ENCODE peak calls at places on chromosomes 4 and X, in five cellular contexts. One of them, this sample, is unnamed.

GRCh38 chr4:183602444-183603102 is 56.4 kb downstream of the RWDD4 start:
- DNase-seq in K562: peak
- DNase-seq in SK-N-SH: no peak
- DNase-seq in GM12878: no peak
- DNase-seq in HepG2: no peak
- DNase-seq in this sample: peak

GRCh38 chr4:56468097-56468422 is 643 bp downstream of the SRP72 start:
- DNase-seq in K562: peak
- DNase-seq in SK-N-SH: peak
- DNase-seq in GM12878: peak
- DNase-seq in HepG2: peak
- DNase-seq in this sample: peak

GRCh38 chrX:45771114-45771513 is 570.4 kb upstream of the DIPK2B start:
- DNase-seq in K562: peak
- DNase-seq in SK-N-SH: no peak
- DNase-seq in GM12878: no peak
- DNase-seq in HepG2: peak
- DNase-seq in this sample: peak

GRCh38 chr4:107279729-107280128 is 243.6 kb upstream of the DKK2 start:
- DNase-seq in K562: no peak
- DNase-seq in SK-N-SH: no peak
- DNase-seq in GM12878: no peak
- DNase-seq in HepG2: peak
- DNase-seq in this sample: peak

GRCh38 chr4:146165840-146166239 is 9.7 kb upstream of the LSM6 start:
- DNase-seq in K562: no peak
- DNase-seq in SK-N-SH: no peak
- DNase-seq in GM12878: no peak
- DNase-seq in HepG2: no peak
- DNase-seq in this sample: peak

GRCh38 chr4:145207934-145208333 is 27.5 kb upstream of the OTUD4 start:
- DNase-seq in K562: no peak
- DNase-seq in SK-N-SH: no peak
- DNase-seq in GM12878: no peak
- DNase-seq in HepG2: no peak
- DNase-seq in this sample: no peak

GRCh38 chrX:12814434-12814833 is 23.2 kb downstream of the PRPS2 start:
- DNase-seq in K562: peak
- DNase-seq in SK-N-SH: peak
- DNase-seq in GM12878: peak
- DNase-seq in HepG2: peak
- DNase-seq in this sample: peak

GRCh38 chrX:24619647-24620046 is 27.5 kb downstream of the PCYT1B start:
- DNase-seq in K562: no peak
- DNase-seq in SK-N-SH: peak
- DNase-seq in GM12878: no peak
- DNase-seq in HepG2: peak
- DNase-seq in this sample: peak

GRCh38 chr4:44493924-44494323 is 45.3 kb upstream of the KCTD8 start:
- DNase-seq in K562: peak
- DNase-seq in SK-N-SH: peak
- DNase-seq in GM12878: no peak
- DNase-seq in HepG2: peak
- DNase-seq in this sample: no peak

GRCh38 chr4:38565271-38566199 is 98.5 kb upstream of the KLF3 start:
- DNase-seq in K562: peak
- DNase-seq in SK-N-SH: no peak
- DNase-seq in GM12878: no peak
- DNase-seq in HepG2: no peak
- DNase-seq in this sample: peak

GRCh38 chrX:97685753-97686152 is 802.0 kb downstream of the RPA4 start:
- DNase-seq in K562: peak
- DNase-seq in SK-N-SH: peak
- DNase-seq in GM12878: no peak
- DNase-seq in HepG2: peak
- DNase-seq in this sample: peak

GRCh38 chr4:40194602-40195161 is 2.1 kb upstream of the RHOH start:
- DNase-seq in K562: peak
- DNase-seq in SK-N-SH: peak
- DNase-seq in GM12878: no peak
- DNase-seq in HepG2: peak
- DNase-seq in this sample: peak

GRCh38 chr4:40197879-40198689 is 1.3 kb downstream of the RHOH start:
- DNase-seq in K562: peak
- DNase-seq in SK-N-SH: no peak
- DNase-seq in GM12878: no peak
- DNase-seq in HepG2: no peak
- DNase-seq in this sample: no peak

GRCh38 chr4:40195182-40196177 is 1.4 kb upstream of the RHOH start:
- DNase-seq in K562: no peak
- DNase-seq in SK-N-SH: no peak
- DNase-seq in GM12878: no peak
- DNase-seq in HepG2: no peak
- DNase-seq in this sample: no peak

GRCh38 chr4:40196260-40196659 is 571 bp upstream of the RHOH start:
- DNase-seq in K562: no peak
- DNase-seq in SK-N-SH: no peak
- DNase-seq in GM12878: no peak
- DNase-seq in HepG2: no peak
- DNase-seq in this sample: no peak

DNA sequence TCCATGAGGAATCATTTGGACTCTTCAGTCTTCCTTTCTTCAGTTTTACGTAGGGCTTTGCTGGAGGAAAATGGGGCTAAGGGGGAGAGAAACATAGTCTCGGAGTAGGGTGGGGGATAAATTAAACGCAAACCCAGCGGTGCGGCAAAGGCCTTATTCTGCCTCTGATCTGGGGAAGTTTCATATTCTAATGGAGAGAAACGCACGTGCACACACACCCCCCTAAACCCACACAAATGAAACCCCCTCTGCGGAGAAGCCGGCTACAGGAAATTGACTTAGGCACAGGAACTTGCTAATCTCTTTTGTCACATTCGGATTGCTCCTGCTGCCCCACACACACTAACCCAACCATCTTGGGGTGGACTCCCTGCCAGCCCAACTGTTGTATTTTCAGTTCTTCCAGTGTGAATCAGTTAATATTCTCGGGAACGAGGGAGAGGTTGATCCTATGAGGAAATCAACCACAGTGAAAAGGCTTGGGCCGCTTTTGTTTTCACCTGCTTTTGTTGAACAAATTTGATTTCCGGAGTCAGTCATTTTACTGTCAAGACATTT is at the start of gene RHOH:
- DNase-seq in K562: peak
- DNase-seq in SK-N-SH: no peak
- DNase-seq in GM12878: no peak
- DNase-seq in HepG2: no peak
- DNase-seq in this sample: no peak
- TF ChIP-seq MXI1 in K562: no peak
- TF ChIP-seq MXI1 in SK-N-SH: no peak
- TF ChIP-seq MXI1 in GM12878: peak
- TF ChIP-seq MXI1 in HepG2: no peak
- TF ChIP-seq MXI1 in this sample: no peak

DNA sequence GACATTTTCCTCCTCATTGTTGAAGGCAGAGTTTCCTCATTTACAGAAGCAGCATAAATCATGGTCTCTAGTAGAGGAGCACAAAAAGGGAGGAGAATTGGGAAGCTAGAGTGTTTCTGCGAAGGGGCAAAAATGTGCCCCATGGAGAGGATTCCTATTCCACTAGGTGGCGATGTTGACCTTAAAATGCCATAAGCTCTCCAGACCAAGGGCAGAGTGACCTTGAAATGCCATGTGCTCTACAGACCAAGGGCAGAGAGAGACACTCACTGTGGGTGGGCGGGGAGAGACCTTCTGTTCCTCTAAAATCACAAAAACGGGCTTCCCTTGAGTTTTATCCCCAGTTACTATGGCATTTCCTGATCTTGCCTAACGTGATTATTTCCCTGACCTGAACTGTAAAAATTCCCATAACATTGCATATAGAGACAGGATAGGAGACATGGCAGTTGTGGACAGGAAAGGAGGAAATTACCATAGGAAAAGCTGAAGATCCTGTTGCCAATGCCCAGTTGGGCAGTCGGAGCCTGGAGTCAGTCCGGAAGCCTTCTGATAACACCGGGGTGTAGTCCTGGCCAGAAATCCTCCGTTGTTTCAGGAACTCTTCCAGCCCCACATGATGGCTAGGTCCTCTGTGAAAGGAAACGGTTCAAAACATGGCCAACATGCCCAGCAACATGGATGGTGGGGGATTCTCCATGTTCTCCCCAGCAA is 567.7 kb downstream of the MAGEB5 start:
- DNase-seq in K562: peak
- DNase-seq in SK-N-SH: peak
- DNase-seq in GM12878: no peak
- DNase-seq in HepG2: peak
- DNase-seq in this sample: peak
- TF ChIP-seq MXI1 in K562: no peak
- TF ChIP-seq MXI1 in SK-N-SH: peak
- TF ChIP-seq MXI1 in GM12878: no peak
- TF ChIP-seq MXI1 in HepG2: no peak
- TF ChIP-seq MXI1 in this sample: no peak

GRCh38 chr4:25442863-25443307 is 65.8 kb downstream of the ANAPC4 start:
- DNase-seq in K562: no peak
- DNase-seq in SK-N-SH: no peak
- DNase-seq in GM12878: no peak
- DNase-seq in HepG2: no peak
- DNase-seq in this sample: no peak

GRCh38 chr4:25439913-25440477 is 62.9 kb downstream of the ANAPC4 start:
- DNase-seq in K562: peak
- DNase-seq in SK-N-SH: peak
- DNase-seq in GM12878: peak
- DNase-seq in HepG2: peak
- DNase-seq in this sample: peak

GRCh38 chr4:25437951-25438350 is 60.9 kb downstream of the ANAPC4 start:
- DNase-seq in K562: no peak
- DNase-seq in SK-N-SH: no peak
- DNase-seq in GM12878: no peak
- DNase-seq in HepG2: no peak
- DNase-seq in this sample: no peak

GRCh38 chr4:25441519-25442117 is 64.6 kb downstream of the ANAPC4 start:
- DNase-seq in K562: peak
- DNase-seq in SK-N-SH: peak
- DNase-seq in GM12878: no peak
- DNase-seq in HepG2: peak
- DNase-seq in this sample: peak

GRCh38 chr4:25440478-25441030 is 63.5 kb downstream of the ANAPC4 start:
- DNase-seq in K562: no peak
- DNase-seq in SK-N-SH: no peak
- DNase-seq in GM12878: no peak
- DNase-seq in HepG2: no peak
- DNase-seq in this sample: no peak
- TF ChIP-seq MXI1 in K562: no peak
- TF ChIP-seq MXI1 in SK-N-SH: no peak
- TF ChIP-seq MXI1 in GM12878: no peak
- TF ChIP-seq MXI1 in HepG2: no peak
- TF ChIP-seq MXI1 in this sample: no peak

GRCh38 chr4:53197760-53198150 is 168.1 kb downstream of the SCFD2 start:
- DNase-seq in K562: no peak
- DNase-seq in SK-N-SH: no peak
- DNase-seq in GM12878: no peak
- DNase-seq in HepG2: no peak
- DNase-seq in this sample: no peak

GRCh38 chr4:53194727-53195126 is 171.1 kb downstream of the SCFD2 start:
- DNase-seq in K562: no peak
- DNase-seq in SK-N-SH: peak
- DNase-seq in GM12878: no peak
- DNase-seq in HepG2: no peak
- DNase-seq in this sample: no peak

GRCh38 chr4:53196195-53196641 is 169.6 kb downstream of the SCFD2 start:
- DNase-seq in K562: no peak
- DNase-seq in SK-N-SH: peak
- DNase-seq in GM12878: no peak
- DNase-seq in HepG2: no peak
- DNase-seq in this sample: peak

GRCh38 chr4:53199356-53199755 is 166.5 kb downstream of the SCFD2 start:
- DNase-seq in K562: no peak
- DNase-seq in SK-N-SH: no peak
- DNase-seq in GM12878: no peak
- DNase-seq in HepG2: no peak
- DNase-seq in this sample: no peak

GRCh38 chr4:53196872-53197759 is 168.7 kb downstream of the SCFD2 start:
- DNase-seq in K562: peak
- DNase-seq in SK-N-SH: peak
- DNase-seq in GM12878: peak
- DNase-seq in HepG2: peak
- DNase-seq in this sample: peak
- TF ChIP-seq MXI1 in K562: no peak
- TF ChIP-seq MXI1 in SK-N-SH: no peak
- TF ChIP-seq MXI1 in GM12878: no peak
- TF ChIP-seq MXI1 in HepG2: no peak
- TF ChIP-seq MXI1 in this sample: no peak

GRCh38 chr4:118154643-118155042 is 120.4 kb downstream of the NDST3 start:
- DNase-seq in K562: no peak
- DNase-seq in SK-N-SH: no peak
- DNase-seq in GM12878: no peak
- DNase-seq in HepG2: no peak
- DNase-seq in this sample: peak
- TF ChIP-seq MXI1 in K562: no peak
- TF ChIP-seq MXI1 in SK-N-SH: no peak
- TF ChIP-seq MXI1 in GM12878: no peak
- TF ChIP-seq MXI1 in HepG2: no peak
- TF ChIP-seq MXI1 in this sample: no peak

GRCh38 chr4:169902658-169903345 is 123.4 kb downstream of the MFAP3L start:
- DNase-seq in K562: peak
- DNase-seq in SK-N-SH: no peak
- DNase-seq in GM12878: no peak
- DNase-seq in HepG2: peak
- DNase-seq in this sample: no peak

GRCh38 chr4:169900241-169900845 is 125.9 kb downstream of the MFAP3L start:
- DNase-seq in K562: no peak
- DNase-seq in SK-N-SH: no peak
- DNase-seq in GM12878: no peak
- DNase-seq in HepG2: no peak
- DNase-seq in this sample: no peak

GRCh38 chr4:169899295-169899694 is 126.9 kb downstream of the MFAP3L start:
- DNase-seq in K562: no peak
- DNase-seq in SK-N-SH: no peak
- DNase-seq in GM12878: no peak
- DNase-seq in HepG2: no peak
- DNase-seq in this sample: no peak

DNA sequence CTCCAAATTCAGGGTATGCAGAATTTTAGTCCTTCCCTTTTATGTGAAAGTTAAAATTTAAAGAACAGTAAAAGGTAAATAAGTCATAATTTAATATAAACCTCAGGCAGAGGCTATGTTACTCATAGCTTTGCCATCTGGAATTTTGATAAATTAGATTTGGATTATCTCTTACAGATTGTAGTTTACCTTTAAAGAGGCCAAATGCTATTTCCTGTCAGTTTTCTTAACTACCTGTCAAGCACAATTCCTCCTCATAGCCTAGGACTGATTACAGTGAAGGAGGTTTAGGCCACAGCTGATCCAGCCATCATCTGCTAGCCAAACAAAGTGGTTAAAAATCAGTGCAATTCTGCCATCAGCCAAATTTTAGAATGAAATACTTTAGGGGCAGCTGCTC is 128.1 kb downstream of the MFAP3L start:
- DNase-seq in K562: no peak
- DNase-seq in SK-N-SH: no peak
- DNase-seq in GM12878: no peak
- DNase-seq in HepG2: no peak
- DNase-seq in this sample: no peak
- TF ChIP-seq MXI1 in K562: no peak
- TF ChIP-seq MXI1 in SK-N-SH: no peak
- TF ChIP-seq MXI1 in GM12878: no peak
- TF ChIP-seq MXI1 in HepG2: no peak
- TF ChIP-seq MXI1 in this sample: no peak